ENCODE peak calls at places on chromosomes 3 and 15, in eight cellular contexts. One of them, this sample, is unnamed.

GRCh38 chr3:175948041-175948440 is 1088.9 kb downstream of the NAALADL2 start:
- DNase-seq in body of pancreas: no peak
- DNase-seq in cardiac muscle cell: no peak
- DNase-seq in effector memory CD4-positive, alpha-beta T cell: no peak
- DNase-seq in MM.1S: no peak
- DNase-seq in CD4-positive, alpha-beta T cell: no peak
- DNase-seq in dorsolateral prefrontal cortex: no peak
- DNase-seq in lung: no peak
- DNase-seq in this sample: no peak

GRCh38 chr15:39177561-39177960 is 403.3 kb upstream of the THBS1 start:
- DNase-seq in cardiac muscle cell: no peak
- DNase-seq in dorsolateral prefrontal cortex: no peak
- DNase-seq in effector memory CD4-positive, alpha-beta T cell: no peak
- DNase-seq in lung: no peak
- DNase-seq in CD4-positive, alpha-beta T cell: no peak
- DNase-seq in MM.1S: no peak
- DNase-seq in body of pancreas: no peak
- DNase-seq in this sample: no peak

GRCh38 chr3:189272500-189273119 is 100.8 kb downstream of the TPRG1 start:
- DNase-seq in CD4-positive, alpha-beta T cell: no peak
- DNase-seq in cardiac muscle cell: peak; percentile 58
- DNase-seq in dorsolateral prefrontal cortex: no peak
- DNase-seq in effector memory CD4-positive, alpha-beta T cell: no peak
- DNase-seq in body of pancreas: no peak
- DNase-seq in lung: no peak
- DNase-seq in MM.1S: no peak
- DNase-seq in this sample: no peak

GRCh38 chr15:85899927-85900326 is 105.2 kb upstream of the KLHL25 start:
- DNase-seq in CD4-positive, alpha-beta T cell: no peak
- DNase-seq in body of pancreas: no peak
- DNase-seq in effector memory CD4-positive, alpha-beta T cell: no peak
- DNase-seq in lung: no peak
- DNase-seq in MM.1S: no peak
- DNase-seq in dorsolateral prefrontal cortex: no peak
- DNase-seq in cardiac muscle cell: no peak
- DNase-seq in this sample: no peak

GRCh38 chr3:174333640-174334039 is 525.5 kb upstream of the NAALADL2 start:
- DNase-seq in lung: no peak
- DNase-seq in MM.1S: no peak
- DNase-seq in body of pancreas: no peak
- DNase-seq in effector memory CD4-positive, alpha-beta T cell: no peak
- DNase-seq in CD4-positive, alpha-beta T cell: no peak
- DNase-seq in dorsolateral prefrontal cortex: no peak
- DNase-seq in cardiac muscle cell: no peak
- DNase-seq in this sample: no peak

GRCh38 chr15:58951388-58952060 is 18.0 kb upstream of the SLTM start:
- DNase-seq in body of pancreas: no peak
- DNase-seq in cardiac muscle cell: no peak
- DNase-seq in CD4-positive, alpha-beta T cell: no peak
- DNase-seq in dorsolateral prefrontal cortex: no peak
- DNase-seq in MM.1S: no peak
- DNase-seq in effector memory CD4-positive, alpha-beta T cell: no peak
- DNase-seq in lung: no peak
- DNase-seq in this sample: no peak

GRCh38 chr3:27533718-27534578 is 49.8 kb upstream of the SLC4A7 start:
- DNase-seq in lung: peak; percentile 51
- DNase-seq in CD4-positive, alpha-beta T cell: peak; percentile 5
- DNase-seq in cardiac muscle cell: no peak
- DNase-seq in effector memory CD4-positive, alpha-beta T cell: peak; percentile 11
- DNase-seq in body of pancreas: no peak
- DNase-seq in dorsolateral prefrontal cortex: no peak
- DNase-seq in MM.1S: no peak
- DNase-seq in this sample: peak; percentile 20

GRCh38 chr3:14210843-14211594 is 32.4 kb downstream of the LSM3 start:
- DNase-seq in MM.1S: no peak
- DNase-seq in effector memory CD4-positive, alpha-beta T cell: no peak
- DNase-seq in lung: no peak
- DNase-seq in dorsolateral prefrontal cortex: no peak
- DNase-seq in body of pancreas: no peak
- DNase-seq in cardiac muscle cell: no peak
- DNase-seq in CD4-positive, alpha-beta T cell: no peak
- DNase-seq in this sample: no peak

GRCh38 chr3:24521306-24522154 is 26.9 kb upstream of the THRB start:
- DNase-seq in cardiac muscle cell: peak; percentile 71
- DNase-seq in CD4-positive, alpha-beta T cell: no peak
- DNase-seq in body of pancreas: peak; percentile 63
- DNase-seq in lung: peak; percentile 51
- DNase-seq in MM.1S: peak; percentile 57
- DNase-seq in dorsolateral prefrontal cortex: peak; percentile 43
- DNase-seq in effector memory CD4-positive, alpha-beta T cell: no peak
- DNase-seq in this sample: no peak

GRCh38 chr3:4532535-4533112 is 39.5 kb downstream of the ITPR1 start:
- DNase-seq in body of pancreas: no peak
- DNase-seq in lung: no peak
- DNase-seq in dorsolateral prefrontal cortex: no peak
- DNase-seq in effector memory CD4-positive, alpha-beta T cell: no peak
- DNase-seq in CD4-positive, alpha-beta T cell: no peak
- DNase-seq in cardiac muscle cell: no peak
- DNase-seq in MM.1S: no peak
- DNase-seq in this sample: no peak

GRCh38 chr3:182739619-182740018 is 53.7 kb upstream of the ATP11B start:
- DNase-seq in MM.1S: no peak
- DNase-seq in dorsolateral prefrontal cortex: no peak
- DNase-seq in CD4-positive, alpha-beta T cell: no peak
- DNase-seq in cardiac muscle cell: no peak
- DNase-seq in lung: no peak
- DNase-seq in effector memory CD4-positive, alpha-beta T cell: no peak
- DNase-seq in body of pancreas: no peak
- DNase-seq in this sample: no peak

GRCh38 chr15:90762109-90762508 is 45.0 kb downstream of the BLM start:
- DNase-seq in effector memory CD4-positive, alpha-beta T cell: no peak
- DNase-seq in MM.1S: no peak
- DNase-seq in CD4-positive, alpha-beta T cell: no peak
- DNase-seq in cardiac muscle cell: peak; percentile 8
- DNase-seq in lung: peak; percentile 77
- DNase-seq in dorsolateral prefrontal cortex: peak; percentile 33
- DNase-seq in body of pancreas: no peak
- DNase-seq in this sample: no peak

GRCh38 chr3:81749285-81749684 is 12.2 kb downstream of the GBE1 start:
- DNase-seq in dorsolateral prefrontal cortex: no peak
- DNase-seq in body of pancreas: no peak
- DNase-seq in MM.1S: no peak
- DNase-seq in lung: no peak
- DNase-seq in cardiac muscle cell: no peak
- DNase-seq in CD4-positive, alpha-beta T cell: no peak
- DNase-seq in effector memory CD4-positive, alpha-beta T cell: no peak
- DNase-seq in this sample: no peak

GRCh38 chr3:64399205-64399800 is 174.0 kb upstream of the PRICKLE2 start:
- DNase-seq in effector memory CD4-positive, alpha-beta T cell: no peak
- DNase-seq in cardiac muscle cell: peak; percentile 67
- DNase-seq in MM.1S: peak; percentile 69
- DNase-seq in dorsolateral prefrontal cortex: peak; percentile 19
- DNase-seq in CD4-positive, alpha-beta T cell: no peak
- DNase-seq in body of pancreas: peak; percentile 28
- DNase-seq in lung: no peak
- DNase-seq in this sample: no peak

GRCh38 chr3:57805674-57806073 is 49.6 kb downstream of the SLMAP start:
- DNase-seq in lung: no peak
- DNase-seq in CD4-positive, alpha-beta T cell: no peak
- DNase-seq in MM.1S: no peak
- DNase-seq in cardiac muscle cell: no peak
- DNase-seq in body of pancreas: no peak
- DNase-seq in effector memory CD4-positive, alpha-beta T cell: no peak
- DNase-seq in dorsolateral prefrontal cortex: no peak
- DNase-seq in this sample: peak; percentile 44

GRCh38 chr3:24315342-24315741 is 179.3 kb downstream of the THRB start:
- DNase-seq in effector memory CD4-positive, alpha-beta T cell: no peak
- DNase-seq in body of pancreas: no peak
- DNase-seq in dorsolateral prefrontal cortex: no peak
- DNase-seq in cardiac muscle cell: no peak
- DNase-seq in lung: no peak
- DNase-seq in CD4-positive, alpha-beta T cell: no peak
- DNase-seq in MM.1S: no peak
- DNase-seq in this sample: no peak

GRCh38 chr3:161104561-161105551 is at the start of gene B3GALNT1:
- DNase-seq in MM.1S: no peak
- DNase-seq in effector memory CD4-positive, alpha-beta T cell: no peak
- DNase-seq in dorsolateral prefrontal cortex: no peak
- DNase-seq in CD4-positive, alpha-beta T cell: no peak
- DNase-seq in lung: peak; percentile 56
- DNase-seq in body of pancreas: peak; percentile 62
- DNase-seq in cardiac muscle cell: peak; percentile 49
- DNase-seq in this sample: no peak

DNA sequence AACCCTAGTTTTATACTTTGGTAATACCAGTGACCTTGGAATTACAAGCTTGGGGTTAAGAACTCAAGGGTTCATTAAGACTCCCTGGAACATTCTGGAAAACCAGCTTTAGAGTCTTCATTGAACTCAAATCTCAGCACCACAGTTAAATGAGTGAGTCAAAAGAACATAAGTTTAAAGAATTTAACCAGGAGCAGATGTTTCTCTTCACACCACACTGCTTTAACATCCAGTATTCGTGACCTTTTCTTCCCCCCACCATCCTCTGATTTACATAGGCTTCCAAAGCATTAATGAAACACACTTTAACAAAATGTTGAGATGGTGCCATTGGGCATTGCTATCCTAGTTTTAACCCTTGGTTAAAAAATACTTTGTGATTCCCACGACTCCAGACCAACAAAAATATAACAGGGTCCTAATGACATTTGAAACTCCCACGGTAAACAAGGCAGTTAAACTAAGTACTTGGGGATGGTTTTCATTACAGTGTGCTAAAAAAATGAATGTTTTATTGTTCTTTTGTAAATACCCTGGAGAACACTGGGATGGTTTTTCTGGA is 123.9 kb downstream of the OXNAD1 start:
- DNase-seq in lung: no peak
- DNase-seq in effector memory CD4-positive, alpha-beta T cell: no peak
- DNase-seq in dorsolateral prefrontal cortex: no peak
- DNase-seq in CD4-positive, alpha-beta T cell: no peak
- DNase-seq in body of pancreas: no peak
- DNase-seq in MM.1S: no peak
- DNase-seq in cardiac muscle cell: no peak
- DNase-seq in this sample: no peak
- H3K27ac ChIP-seq in lung: no peak overlapping the region
- H3K27ac ChIP-seq in effector memory CD4-positive, alpha-beta T cell: no peak overlapping the region
- H3K27ac ChIP-seq in dorsolateral prefrontal cortex: no peak overlapping the region
- H3K27ac ChIP-seq in CD4-positive, alpha-beta T cell: no peak overlapping the region
- H3K27ac ChIP-seq in body of pancreas: no peak overlapping the region
- H3K27ac ChIP-seq in MM.1S: no peak overlapping the region
- H3K27ac ChIP-seq in cardiac muscle cell: no peak overlapping the region
- H3K27ac ChIP-seq in this sample: no peak overlapping the region

GRCh38 chr3:40128169-40128568 is 181.3 kb upstream of the EIF1B start:
- DNase-seq in effector memory CD4-positive, alpha-beta T cell: no peak
- DNase-seq in body of pancreas: no peak
- DNase-seq in dorsolateral prefrontal cortex: no peak
- DNase-seq in cardiac muscle cell: no peak
- DNase-seq in CD4-positive, alpha-beta T cell: no peak
- DNase-seq in MM.1S: no peak
- DNase-seq in lung: no peak
- DNase-seq in this sample: no peak

GRCh38 chr3:40129981-40130380 is 179.5 kb upstream of the EIF1B start:
- DNase-seq in effector memory CD4-positive, alpha-beta T cell: no peak
- DNase-seq in MM.1S: no peak
- DNase-seq in cardiac muscle cell: no peak
- DNase-seq in dorsolateral prefrontal cortex: no peak
- DNase-seq in body of pancreas: no peak
- DNase-seq in CD4-positive, alpha-beta T cell: no peak
- DNase-seq in lung: no peak
- DNase-seq in this sample: no peak

GRCh38 chr3:40129510-40129909 is 180.0 kb upstream of the EIF1B start:
- DNase-seq in CD4-positive, alpha-beta T cell: no peak
- DNase-seq in dorsolateral prefrontal cortex: no peak
- DNase-seq in body of pancreas: no peak
- DNase-seq in effector memory CD4-positive, alpha-beta T cell: no peak
- DNase-seq in cardiac muscle cell: no peak
- DNase-seq in MM.1S: no peak
- DNase-seq in lung: no peak
- DNase-seq in this sample: no peak

GRCh38 chr3:40124918-40125317 is 184.6 kb upstream of the EIF1B start:
- DNase-seq in lung: no peak
- DNase-seq in CD4-positive, alpha-beta T cell: no peak
- DNase-seq in dorsolateral prefrontal cortex: peak; percentile 56
- DNase-seq in MM.1S: no peak
- DNase-seq in effector memory CD4-positive, alpha-beta T cell: no peak
- DNase-seq in cardiac muscle cell: no peak
- DNase-seq in body of pancreas: no peak
- DNase-seq in this sample: no peak

DNA sequence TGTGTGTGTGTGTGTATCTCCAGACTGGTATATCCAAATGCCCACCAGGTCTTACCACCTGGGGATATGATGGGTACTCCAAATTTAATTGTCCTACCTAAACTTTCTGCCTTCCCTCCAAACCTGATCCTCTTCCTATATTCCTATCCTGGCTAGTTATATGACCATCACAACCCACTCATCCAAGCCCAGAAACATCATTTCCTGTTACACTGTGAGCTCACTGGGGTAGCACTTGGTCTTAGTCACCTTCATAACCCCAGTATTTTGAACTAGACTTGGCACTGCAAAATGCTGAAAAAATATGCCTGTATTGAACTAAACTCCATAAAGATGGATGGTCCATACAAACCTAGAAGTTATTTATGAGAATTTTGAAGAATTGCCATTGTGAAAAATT is 178.8 kb upstream of the EIF1B start:
- DNase-seq in MM.1S: no peak
- DNase-seq in CD4-positive, alpha-beta T cell: no peak
- DNase-seq in effector memory CD4-positive, alpha-beta T cell: no peak
- DNase-seq in dorsolateral prefrontal cortex: no peak
- DNase-seq in body of pancreas: no peak
- DNase-seq in cardiac muscle cell: no peak
- DNase-seq in lung: no peak
- DNase-seq in this sample: no peak
- H3K27ac ChIP-seq in MM.1S: no peak overlapping the region
- H3K27ac ChIP-seq in CD4-positive, alpha-beta T cell: no peak overlapping the region
- H3K27ac ChIP-seq in effector memory CD4-positive, alpha-beta T cell: no peak overlapping the region
- H3K27ac ChIP-seq in dorsolateral prefrontal cortex: no peak overlapping the region
- H3K27ac ChIP-seq in body of pancreas: no peak overlapping the region
- H3K27ac ChIP-seq in cardiac muscle cell: no peak overlapping the region
- H3K27ac ChIP-seq in lung: no peak overlapping the region
- H3K27ac ChIP-seq in this sample: no peak overlapping the region

DNA sequence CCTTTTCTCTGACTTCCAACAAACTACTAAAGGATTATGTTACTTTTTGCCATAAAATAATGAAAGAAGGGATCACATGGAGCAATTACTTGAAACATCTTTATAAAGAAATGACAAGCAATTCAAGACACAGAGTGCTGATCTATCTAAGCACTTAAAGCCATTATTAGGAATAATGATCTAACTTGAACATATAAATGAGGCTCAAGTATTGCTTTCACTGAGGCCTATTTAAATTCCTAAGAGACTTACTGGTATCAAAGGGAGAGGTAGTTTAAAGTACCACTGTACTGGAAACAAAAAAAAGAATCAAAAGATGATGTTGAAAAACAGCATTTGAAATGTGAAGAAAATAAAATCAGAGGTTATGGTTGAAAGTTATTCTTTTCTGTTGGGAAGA is 375.5 kb downstream of the PLCL2 start:
- DNase-seq in effector memory CD4-positive, alpha-beta T cell: no peak
- DNase-seq in lung: no peak
- DNase-seq in dorsolateral prefrontal cortex: no peak
- DNase-seq in CD4-positive, alpha-beta T cell: no peak
- DNase-seq in MM.1S: no peak
- DNase-seq in cardiac muscle cell: no peak
- DNase-seq in body of pancreas: no peak
- DNase-seq in this sample: no peak
- H3K27ac ChIP-seq in effector memory CD4-positive, alpha-beta T cell: no peak overlapping the region
- H3K27ac ChIP-seq in lung: no peak overlapping the region
- H3K27ac ChIP-seq in dorsolateral prefrontal cortex: no peak overlapping the region
- H3K27ac ChIP-seq in CD4-positive, alpha-beta T cell: no peak overlapping the region
- H3K27ac ChIP-seq in MM.1S: no peak overlapping the region
- H3K27ac ChIP-seq in cardiac muscle cell: no peak overlapping the region
- H3K27ac ChIP-seq in body of pancreas: no peak overlapping the region
- H3K27ac ChIP-seq in this sample: no peak overlapping the region

GRCh38 chr15:42832577-42832976 is 88.0 kb downstream of the TTBK2 start:
- DNase-seq in cardiac muscle cell: no peak
- DNase-seq in MM.1S: no peak
- DNase-seq in lung: no peak
- DNase-seq in CD4-positive, alpha-beta T cell: no peak
- DNase-seq in dorsolateral prefrontal cortex: no peak
- DNase-seq in effector memory CD4-positive, alpha-beta T cell: no peak
- DNase-seq in body of pancreas: no peak
- DNase-seq in this sample: no peak
- H3K27ac ChIP-seq in cardiac muscle cell: no peak overlapping the region
- H3K27ac ChIP-seq in MM.1S: no peak overlapping the region
- H3K27ac ChIP-seq in lung: no peak overlapping the region
- H3K27ac ChIP-seq in CD4-positive, alpha-beta T cell: no peak overlapping the region
- H3K27ac ChIP-seq in dorsolateral prefrontal cortex: no peak overlapping the region
- H3K27ac ChIP-seq in effector memory CD4-positive, alpha-beta T cell: no peak overlapping the region
- H3K27ac ChIP-seq in body of pancreas: no peak overlapping the region
- H3K27ac ChIP-seq in this sample: no peak overlapping the region

This sample was measured in CD4-positive, CD25-positive, alpha-beta regulatory T cell.